ENCODE peak calls at places on chromosomes 12 and 14, in ten cellular contexts. B, Y, A, F, D, P, G, W, O and U are unnamed samples.

GRCh38 chr14:32075636-32076277 is 1.3 kb upstream of the ARHGAP5 start:
- DNase-seq in P (no peak), B (no peak), W (no peak), D (no peak), A (no peak), F (no peak), Y (no peak), G (peak), O (peak), U (peak)

GRCh38 chr14:89826581-89826980 is 127.9 kb downstream of the EFCAB11 start:
- DNase-seq in Y (no peak), W (no peak), F (no peak), B (no peak), D (no peak), G (no peak), O (no peak), P (no peak), A (no peak), U (no peak)

GRCh38 chr14:53468876-53469275 is 315.8 kb upstream of the DDHD1 start:
- DNase-seq in D (no peak), O (no peak), Y (no peak), G (no peak), P (no peak), B (no peak), W (no peak), A (no peak), F (no peak), U (no peak)

GRCh38 chr12:29743801-29744200 is 39.9 kb downstream of the TMTC1 start:
- DNase-seq in W (no peak), D (no peak), B (no peak), Y (peak), G (no peak), P (no peak), O (no peak), F (no peak), A (no peak), U (no peak)

GRCh38 chr12:65918057-65918456 is 93.8 kb downstream of the HMGA2 start:
- DNase-seq in D (no peak), Y (no peak), A (no peak), B (no peak), W (no peak), F (peak), O (no peak), P (no peak), G (no peak), U (no peak)

GRCh38 chr12:13173537-13173936 is 23.0 kb upstream of the EMP1 start:
- DNase-seq in O (peak), W (peak), P (no peak), D (no peak), F (no peak), G (no peak), Y (no peak), B (peak), A (peak), U (peak)

GRCh38 chr14:73105050-73105449 is 31.3 kb upstream of the PSEN1 start:
- DNase-seq in Y (no peak), F (no peak), D (no peak), P (no peak), O (no peak), B (no peak), W (no peak), G (no peak), A (no peak), U (no peak)

GRCh38 chr14:70905316-70905715 is 1.9 kb upstream of the PCNX1 start:
- DNase-seq in A (peak), O (no peak), P (no peak), B (no peak), D (no peak), W (no peak), G (peak), F (no peak), Y (no peak), U (peak)

GRCh38 chr12:65152012-65152411 is 17.4 kb upstream of the LEMD3 start:
- DNase-seq in Y (no peak), O (no peak), D (no peak), G (no peak), A (no peak), F (no peak), B (no peak), W (no peak), P (no peak), U (no peak)

GRCh38 chr14:35403085-35403396 is 1.5 kb downstream of the NFKBIA start:
- DNase-seq in Y (no peak), B (peak), F (peak), D (peak), P (no peak), G (peak), O (no peak), A (peak), W (peak), U (peak)

GRCh38 chr14:28676481-28676880 is 90.1 kb upstream of the FOXG1 start:
- DNase-seq in D (no peak), B (no peak), O (no peak), P (peak), Y (peak), A (no peak), G (no peak), W (no peak), F (no peak), U (no peak)

GRCh38 chr12:538731-539539 is 79.2 kb downstream of the B4GALNT3 start:
- DNase-seq in P (peak), B (no peak), F (peak), Y (no peak), W (peak), O (no peak), D (no peak), A (peak), G (no peak), U (peak)

GRCh38 chr12:53944907-53945847 is 6.5 kb downstream of the HOXC13 start:
- DNase-seq in B (no peak), F (no peak), P (no peak), O (no peak), D (no peak), W (no peak), G (peak), A (no peak), Y (no peak), U (no peak)

GRCh38 chr14:93548102-93548843 is 117.5 kb downstream of the UNC79 start:
- DNase-seq in B (no peak), F (no peak), A (no peak), D (no peak), G (no peak), O (peak), Y (no peak), P (peak), W (no peak), U (no peak)

GRCh38 chr12:50742776-50743175 is 21.1 kb upstream of the ATF1 start:
- DNase-seq in B (no peak), G (no peak), F (no peak), P (no peak), A (no peak), W (no peak), O (no peak), D (no peak), Y (no peak), U (no peak)

GRCh38 chr14:97005908-97006307 is 208.7 kb downstream of the VRK1 start:
- DNase-seq in Y (no peak), G (no peak), O (no peak), A (no peak), W (no peak), B (no peak), P (no peak), D (no peak), F (no peak), U (no peak)

GRCh38 chr14:56211844-56212243 is 93.6 kb downstream of the PELI2 start:
- DNase-seq in D (no peak), O (no peak), Y (no peak), G (no peak), A (no peak), F (no peak), B (no peak), W (no peak), P (no peak), U (no peak)